ENCODE peak calls at places on chromosomes 6 and 20, in five cellular contexts. One of them, this sample, is unnamed.

GRCh38 chr6:139748353-139749146 is 374.1 kb upstream of the CITED2 start:
- DNase-seq in retinal pigment epithelial cell: no peak
- DNase-seq in LHCN-M2: no peak
- DNase-seq in AG10803: peak
- DNase-seq in NCI-H1436 treated with DMSO at 0.1 percent for 48 hours: no peak
- DNase-seq in this sample: no peak

GRCh38 chr6:77178821-77179220 is 284.5 kb downstream of the HTR1B start:
- DNase-seq in retinal pigment epithelial cell: peak
- DNase-seq in LHCN-M2: peak
- DNase-seq in AG10803: peak
- DNase-seq in NCI-H1436 treated with DMSO at 0.1 percent for 48 hours: no peak
- DNase-seq in this sample: peak

GRCh38 chr6:41374618-41375590 is 39.5 kb downstream of the NCR2 start:
- DNase-seq in retinal pigment epithelial cell: peak
- DNase-seq in LHCN-M2: no peak
- DNase-seq in AG10803: no peak
- DNase-seq in NCI-H1436 treated with DMSO at 0.1 percent for 48 hours: no peak
- DNase-seq in this sample: no peak

GRCh38 chr6:16769131-16769985 is 8.1 kb upstream of the ATXN1 start:
- DNase-seq in retinal pigment epithelial cell: peak
- DNase-seq in LHCN-M2: peak
- DNase-seq in AG10803: peak
- DNase-seq in NCI-H1436 treated with DMSO at 0.1 percent for 48 hours: no peak
- DNase-seq in this sample: peak

GRCh38 chr6:144659202-144659731 is 374.1 kb downstream of the UTRN start:
- DNase-seq in retinal pigment epithelial cell: no peak
- DNase-seq in LHCN-M2: peak
- DNase-seq in AG10803: peak
- DNase-seq in NCI-H1436 treated with DMSO at 0.1 percent for 48 hours: no peak
- DNase-seq in this sample: no peak

GRCh38 chr6:32081168-32081624 is 27.9 kb downstream of the TNXB start:
- DNase-seq in retinal pigment epithelial cell: no peak
- DNase-seq in LHCN-M2: peak
- DNase-seq in AG10803: peak
- DNase-seq in NCI-H1436 treated with DMSO at 0.1 percent for 48 hours: no peak
- DNase-seq in this sample: peak

GRCh38 chr20:57433658-57434389 is 42.6 kb downstream of the RBM38 start:
- DNase-seq in retinal pigment epithelial cell: no peak
- DNase-seq in LHCN-M2: no peak
- DNase-seq in AG10803: no peak
- DNase-seq in NCI-H1436 treated with DMSO at 0.1 percent for 48 hours: no peak
- DNase-seq in this sample: no peak

GRCh38 chr6:26577720-26578072 is 19.1 kb upstream of the ABT1 start:
- DNase-seq in retinal pigment epithelial cell: no peak
- DNase-seq in LHCN-M2: no peak
- DNase-seq in AG10803: no peak
- DNase-seq in NCI-H1436 treated with DMSO at 0.1 percent for 48 hours: no peak
- DNase-seq in this sample: no peak

GRCh38 chr6:13304580-13305255 is 23.6 kb downstream of the TBC1D7 start:
- DNase-seq in retinal pigment epithelial cell: peak
- DNase-seq in LHCN-M2: no peak
- DNase-seq in AG10803: peak
- DNase-seq in NCI-H1436 treated with DMSO at 0.1 percent for 48 hours: no peak
- DNase-seq in this sample: no peak

GRCh38 chr20:45153147-45153546 is 21.6 kb upstream of the PI3 start:
- DNase-seq in retinal pigment epithelial cell: no peak
- DNase-seq in LHCN-M2: no peak
- DNase-seq in AG10803: no peak
- DNase-seq in NCI-H1436 treated with DMSO at 0.1 percent for 48 hours: no peak
- DNase-seq in this sample: no peak